ENCODE peak calls at places on chromosomes 4 and X, in nine cellular contexts. C, V, X, J, Q, D, M, T and Z are unnamed samples.

GRCh38 chr4:146389561-146389960 is 132.2 kb downstream of the SLC10A7 start:
- DNase-seq in Q (no peak), J (no peak), X (no peak), V (no peak), D (no peak), M (no peak), T (no peak), C (no peak), Z (no peak)

GRCh38 chr4:8308144-8308543 is 38.6 kb downstream of the HTRA3 start:
- DNase-seq in V (no peak), D (no peak), M (peak), J (no peak), T (no peak), C (no peak), X (no peak), Q (no peak), Z (peak)

GRCh38 chrX:104193485-104193884 is 27.2 kb downstream of the FAM199X start:
- DNase-seq in V (no peak), J (no peak), D (no peak), X (no peak), T (no peak), C (no peak), M (no peak), Q (no peak), Z (no peak)

GRCh38 chrX:1502853-1503252 is 34.1 kb downstream of the P2RY8 start:
- DNase-seq in C (no peak), V (no peak), J (no peak), D (no peak), T (no peak), Q (no peak), M (no peak), X (no peak), Z (no peak)

GRCh38 chr4:1178300-1179088 is 6.1 kb upstream of the SPON2 start:
- DNase-seq in X (no peak), D (no peak), J (no peak), T (no peak), V (no peak), C (no peak), Q (no peak), M (no peak), Z (peak)

GRCh38 chr4:17823871-17824669 is 13.3 kb downstream of the NCAPG start:
- DNase-seq in J (no peak), V (no peak), C (no peak), X (no peak), T (no peak), D (no peak), M (no peak), Q (no peak), Z (no peak)

GRCh38 chr4:30837131-30837539 is 117.0 kb downstream of the PCDH7 start:
- DNase-seq in C (no peak), M (no peak), T (no peak), V (no peak), D (no peak), Q (no peak), J (no peak), X (no peak), Z (no peak)

GRCh38 chrX:12245650-12246645 is 107.7 kb downstream of the FRMPD4 start:
- DNase-seq in M (no peak), C (no peak), V (no peak), X (no peak), T (no peak), Q (no peak), D (no peak), J (no peak), Z (no peak)

GRCh38 chrX:39957816-39958561 is 139.8 kb downstream of the BCOR start:
- DNase-seq in M (no peak), T (no peak), C (no peak), X (no peak), V (no peak), D (no peak), Q (no peak), J (no peak), Z (no peak)

GRCh38 chr4:16686195-16686594 is 212.2 kb downstream of the LDB2 start:
- DNase-seq in J (no peak), T (no peak), X (no peak), M (no peak), C (no peak), D (no peak), Q (no peak), V (no peak), Z (no peak)

GRCh38 chrX:26851981-26852380 is 611.2 kb downstream of the PPP4R3C start:
- DNase-seq in D (no peak), J (no peak), X (peak), T (no peak), V (no peak), C (no peak), Q (no peak), M (no peak), Z (no peak)

GRCh38 chrX:3592184-3592583 is 121.3 kb downstream of the PRKX start:
- DNase-seq in D (no peak), Q (no peak), M (no peak), X (no peak), V (peak), J (peak), C (no peak), T (no peak), Z (no peak)

GRCh38 chr4:97404876-97405523 is 738.3 kb downstream of the STPG2 start:
- DNase-seq in V (no peak), M (no peak), J (no peak), X (no peak), C (no peak), D (no peak), Q (no peak), T (no peak), Z (no peak)

GRCh38 chrX:152451731-152451980 is 541 bp upstream of the GABRA3 start:
- DNase-seq in M (no peak), Q (no peak), C (no peak), V (no peak), X (no peak), T (no peak), D (no peak), J (no peak), Z (no peak)

GRCh38 chrX:30593435-30594200 is 16.1 kb upstream of the TASL start:
- DNase-seq in Q (no peak), V (no peak), J (no peak), M (no peak), X (peak), T (no peak), C (no peak), D (no peak), Z (no peak)

GRCh38 chr4:83387922-83388676 is 53.5 kb upstream of the HPSE start:
- DNase-seq in T (no peak), Q (no peak), D (no peak), J (no peak), V (peak), C (no peak), X (no peak), M (no peak), Z (no peak)

GRCh38 chrX:150543230-150544155 is 24.9 kb upstream of the MTM1 start:
- DNase-seq in M (no peak), T (peak), J (no peak), X (no peak), D (no peak), C (no peak), Q (no peak), V (no peak), Z (no peak)

GRCh38 chr4:121873604-121874003 is 3.3 kb upstream of the BBS7 start:
- DNase-seq in M (no peak), X (no peak), Q (no peak), D (no peak), C (no peak), V (peak), J (no peak), T (peak), Z (no peak)

GRCh38 chrX:103817502-103817901 is 14.6 kb downstream of the RAB9B start:
- DNase-seq in C (no peak), X (peak), J (no peak), Q (no peak), D (peak), T (peak), V (peak), M (no peak), Z (no peak)

GRCh38 chr4:101306225-101306624 is 41.1 kb downstream of the PPP3CA start:
- DNase-seq in V (no peak), T (no peak), J (no peak), C (no peak), D (no peak), X (no peak), M (no peak), Q (no peak), Z (no peak)

GRCh38 chr4:166460769-166461550 is 587.9 kb downstream of the TLL1 start:
- DNase-seq in C (no peak), T (no peak), X (no peak), M (no peak), J (no peak), D (no peak), V (no peak), Q (no peak), Z (no peak)

GRCh38 chrX:133921764-133922389 is 63.5 kb downstream of the GPC3 start:
- DNase-seq in J (peak), V (peak), Q (no peak), X (peak), D (peak), T (no peak), C (peak), M (no peak), Z (no peak)

GRCh38 chrX:15436220-15436619 is 52.0 kb upstream of the VEGFD start:
- DNase-seq in X (no peak), V (no peak), M (no peak), Q (no peak), C (no peak), D (no peak), T (no peak), J (no peak), Z (no peak)

GRCh38 chrX:1851527-1851926 is 236.7 kb downstream of the ASMT start:
- DNase-seq in T (no peak), J (no peak), M (no peak), Q (no peak), V (no peak), C (no peak), X (no peak), D (no peak), Z (no peak)

GRCh38 chr4:67465763-67466052 is 79.6 kb downstream of the CENPC start:
- DNase-seq in V (no peak), C (no peak), J (no peak), M (no peak), X (no peak), Q (no peak), T (no peak), D (no peak), Z (no peak)

GRCh38 chrX:54754854-54755253 is 43.2 kb downstream of the ITIH6 start:
- DNase-seq in C (no peak), D (no peak), J (no peak), V (no peak), T (no peak), X (no peak), Q (no peak), M (no peak), Z (no peak)

GRCh38 chrX:145715641-145716138 is 101.9 kb upstream of the SLITRK2 start:
- DNase-seq in T (no peak), J (no peak), Q (no peak), X (no peak), D (no peak), C (no peak), M (no peak), V (no peak), Z (no peak)

GRCh38 chr4:134345249-134345648 is 143.7 kb upstream of the PABPC4L start:
- DNase-seq in D (no peak), V (no peak), Q (no peak), T (no peak), J (no peak), C (no peak), X (no peak), M (no peak), Z (no peak)

DNA sequence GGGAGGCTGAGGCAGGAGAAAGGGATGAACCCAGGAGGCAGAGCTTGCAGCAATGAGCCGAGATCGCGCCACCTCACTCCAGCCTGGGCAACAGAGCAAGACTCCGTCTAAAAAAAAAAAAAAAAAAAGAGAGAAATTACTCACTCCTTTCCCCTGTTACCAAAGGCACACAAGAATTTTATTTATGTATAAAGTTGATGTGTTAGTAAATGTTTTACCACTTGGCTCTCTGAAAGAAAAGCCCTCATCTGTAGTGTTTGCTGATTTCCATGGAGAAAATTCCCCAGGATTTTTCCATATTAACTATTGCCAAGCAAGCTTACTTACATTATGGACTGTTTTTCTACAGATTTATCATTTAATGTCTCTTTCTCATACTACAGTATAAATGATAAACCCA is 142.1 kb upstream of the PABPC4L start:
- DNase-seq in J (no peak), V (no peak), C (no peak), D (no peak), M (no peak), T (no peak), X (no peak), Q (no peak), Z (no peak)
- TF ChIP-seq EP300 in J (no peak), V (no peak), C (no peak), D (no peak), M (no peak), T (no peak), X (no peak), Q (no peak), Z (no peak)

GRCh38 chr4:185149392-185149791 is 6.3 kb downstream of the SLC25A4 start:
- DNase-seq in M (no peak), Q (no peak), X (no peak), D (no peak), V (no peak), C (no peak), J (no peak), T (no peak), Z (peak)
- TF ChIP-seq POLR2AphosphoS5 in M (no peak), Q (no peak), X (no peak), D (no peak), V (no peak), C (no peak), J (no peak), T (no peak), Z (peak)

GRCh38 chr4:155530857-155531256 is 135.8 kb upstream of the GUCY1A1 start:
- DNase-seq in Q (no peak), D (no peak), T (no peak), C (no peak), X (no peak), J (no peak), M (no peak), V (no peak), Z (no peak)
- TF ChIP-seq EP300 in Q (no peak), D (no peak), T (no peak), C (no peak), X (no peak), J (no peak), M (no peak), V (no peak), Z (no peak)

DNA sequence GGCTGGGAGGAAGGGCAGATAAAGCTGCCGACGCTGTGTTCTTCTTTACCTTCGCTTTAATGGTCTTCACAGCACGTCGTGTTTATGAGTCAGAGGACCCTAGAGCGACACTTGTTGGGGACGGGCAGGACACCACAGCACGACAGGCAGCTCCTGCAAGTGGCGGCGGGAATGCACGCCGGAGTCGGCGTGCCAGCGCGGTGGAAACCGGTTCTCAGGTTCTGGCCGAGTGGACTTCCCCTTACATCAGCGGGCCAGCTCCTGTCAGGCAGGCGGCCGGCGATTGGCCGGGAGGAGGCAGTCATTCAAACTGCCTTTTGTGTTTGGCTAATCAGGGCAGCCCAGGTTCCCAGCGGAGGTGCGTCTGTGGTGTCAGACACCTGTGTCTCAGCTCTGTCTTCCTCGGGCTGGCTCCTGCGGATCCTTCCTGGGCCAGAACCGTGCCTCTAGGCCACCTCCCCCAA is 150.9 kb downstream of the SHROOM3 start:
- DNase-seq in C (peak), Q (peak), J (peak), X (peak), V (peak), M (peak), D (no peak), T (no peak), Z (peak)
- TF ChIP-seq POLR2AphosphoS5 in C (peak), Q (peak), J (peak), X (no peak), V (no peak), M (no peak), D (no peak), T (no peak), Z (peak)

GRCh38 chrX:111869639-111870034 is 6.3 kb upstream of the TRPC5OS start:
- DNase-seq in M (no peak), T (peak), D (peak), J (peak), C (peak), X (no peak), V (peak), Q (no peak), Z (no peak)

GRCh38 chrX:111877681-111878080 is 1.7 kb downstream of the TRPC5OS start:
- DNase-seq in V (no peak), J (no peak), M (no peak), T (no peak), Q (no peak), C (no peak), D (no peak), X (no peak), Z (no peak)

GRCh38 chrX:111875881-111876280 is at the start of gene TRPC5OS:
- DNase-seq in T (no peak), D (no peak), J (no peak), X (no peak), M (no peak), Q (no peak), C (no peak), V (no peak), Z (no peak)

GRCh38 chrX:111876646-111877045 is 665 bp downstream of the TRPC5OS start:
- DNase-seq in J (no peak), C (no peak), T (no peak), Q (no peak), X (no peak), D (no peak), M (no peak), V (no peak), Z (no peak)

GRCh38 chrX:111874241-111874640 is 1.7 kb upstream of the TRPC5OS start:
- DNase-seq in C (no peak), X (no peak), T (no peak), J (no peak), D (no peak), Q (no peak), M (no peak), V (no peak), Z (no peak)
- TF ChIP-seq EP300 in C (no peak), X (no peak), T (no peak), J (no peak), D (no peak), Q (no peak), M (no peak), V (no peak), Z (no peak)

DNA sequence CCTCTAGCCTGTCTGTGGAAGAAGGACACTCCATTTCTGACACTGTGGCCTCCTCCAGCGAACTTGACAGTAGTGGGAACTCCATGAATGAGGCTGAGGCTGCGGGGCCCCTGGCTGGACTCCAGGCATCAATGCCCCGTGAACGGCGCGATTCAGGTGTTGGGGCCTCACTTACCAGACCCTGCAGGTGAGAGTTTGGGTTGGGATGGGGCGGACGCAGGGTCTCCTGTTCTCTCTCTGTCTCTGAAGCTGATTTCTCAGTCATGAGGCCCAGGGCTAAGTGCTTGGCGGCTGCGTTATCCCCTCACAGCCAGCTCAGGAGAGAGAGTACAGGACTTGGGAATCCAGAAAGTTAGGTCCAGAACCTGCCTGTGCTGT is 71.0 kb downstream of the STARD8 start:
- DNase-seq in J (no peak), D (no peak), C (peak), T (no peak), V (no peak), M (peak), X (no peak), Q (no peak), Z (no peak)
- TF ChIP-seq POLR2AphosphoS5 in J (no peak), D (no peak), C (no peak), T (no peak), V (no peak), M (no peak), X (no peak), Q (no peak), Z (no peak)

GRCh38 chr4:2937146-2937857 is 25.9 kb downstream of the NOP14 start:
- DNase-seq in Q (no peak), X (peak), V (no peak), C (peak), M (peak), T (peak), D (no peak), J (no peak), Z (peak)

GRCh38 chr4:2938906-2939305 is 24.3 kb downstream of the NOP14 start:
- DNase-seq in X (no peak), M (peak), C (no peak), V (no peak), T (no peak), D (no peak), Q (no peak), J (no peak), Z (peak)

GRCh38 chr4:2939383-2940243 is 23.6 kb downstream of the NOP14 start:
- DNase-seq in T (no peak), C (peak), J (no peak), Q (no peak), V (no peak), D (no peak), M (peak), X (no peak), Z (peak)

GRCh38 chr4:2936773-2937145 is 26.4 kb downstream of the NOP14 start:
- DNase-seq in X (no peak), Q (no peak), D (no peak), T (peak), J (no peak), C (no peak), M (peak), V (peak), Z (peak)

GRCh38 chr4:2937986-2938385 is 25.2 kb downstream of the NOP14 start:
- DNase-seq in J (no peak), D (no peak), M (no peak), T (no peak), C (no peak), X (no peak), Q (no peak), V (no peak), Z (peak)
- TF ChIP-seq EP300 in J (no peak), D (no peak), M (no peak), T (no peak), C (no peak), X (no peak), Q (no peak), V (no peak), Z (no peak)

DNA sequence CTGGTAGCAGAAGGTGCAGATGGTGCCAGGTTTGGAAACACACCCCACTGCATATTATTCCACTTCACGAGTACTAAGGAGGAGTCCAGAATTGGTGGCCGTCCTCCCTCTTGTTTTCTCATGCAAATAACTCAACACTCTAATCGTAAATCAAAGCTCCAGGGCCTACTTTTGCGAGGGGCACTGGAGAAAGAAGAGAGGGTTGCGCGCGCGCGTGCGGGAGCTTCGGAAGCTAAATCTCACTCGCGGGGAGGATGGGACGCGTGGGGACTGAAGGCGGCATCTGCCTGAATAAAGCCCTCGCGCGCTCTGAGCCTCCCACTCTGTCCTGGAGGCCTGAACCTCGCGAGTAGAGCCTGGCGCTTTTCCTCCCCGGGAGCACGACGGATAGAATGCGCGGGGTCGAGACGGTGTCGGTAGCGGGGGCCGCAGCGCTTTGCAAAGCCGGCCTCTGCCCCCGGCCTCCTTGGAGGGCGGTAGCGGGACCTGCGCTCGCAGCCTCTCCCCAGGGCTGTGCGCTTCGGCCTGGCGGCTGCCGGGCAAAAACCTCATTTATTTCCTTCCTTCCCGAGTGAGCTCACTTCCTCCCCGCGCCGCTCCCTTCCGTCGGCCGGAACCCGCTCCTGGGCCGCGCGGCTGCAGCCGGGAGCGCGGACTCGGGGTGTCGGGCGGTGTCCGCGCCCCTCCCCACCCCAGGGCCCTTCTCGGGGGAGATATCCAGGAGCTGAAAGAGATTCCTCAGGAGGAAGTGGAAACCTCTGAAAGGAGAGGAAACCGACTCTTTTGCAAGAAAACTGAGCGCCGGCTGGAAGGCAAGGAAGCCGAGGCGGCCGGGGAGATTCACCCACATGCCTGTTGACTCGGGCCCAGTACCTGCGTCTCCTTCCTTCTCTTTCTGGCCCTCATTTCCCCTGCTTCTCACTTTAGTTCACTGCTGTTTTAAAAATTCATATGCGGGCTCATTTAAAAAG is 20.7 kb downstream of the HAND2 start:
- DNase-seq in C (no peak), T (no peak), M (no peak), X (no peak), Q (peak), J (peak), V (no peak), D (peak), Z (peak)
- TF ChIP-seq POLR2AphosphoS5 in C (peak), T (no peak), M (no peak), X (no peak), Q (no peak), J (no peak), V (no peak), D (peak), Z (peak)